ENCODE peak calls at places on chromosomes 3 and 15, in six cellular contexts. T, D, C, E, Y and J are unnamed samples.
A peak's percentile ranks its signal among the peaks of the same experiment; 100 is the strongest.

GRCh38 chr3:194322701-194323174 is 28.4 kb downstream of the CPN2 start:
- DNase-seq in T (no peak), D (peak; percentile 50), C (no peak), E (peak; percentile 22), Y (no peak), J (no peak)

GRCh38 chr3:38396861-38397260 is 50.3 kb downstream of the XYLB start:
- DNase-seq in T (no peak), D (no peak), C (no peak), E (no peak), Y (no peak), J (no peak)

GRCh38 chr3:46833346-46834300 is 29.6 kb downstream of the MYL3 start:
- DNase-seq in T (no peak), D (no peak), C (no peak), E (no peak), Y (no peak), J (no peak)

GRCh38 chr15:65339926-65340325 is 35.4 kb downstream of the RNU5B-1 start:
- DNase-seq in T (peak; percentile 43), D (no peak), C (no peak), E (no peak), Y (no peak), J (no peak)

GRCh38 chr3:124063168-124063909 is 71.4 kb upstream of the ROPN1 start:
- DNase-seq in T (no peak), D (no peak), C (no peak), E (no peak), Y (no peak), J (no peak)

GRCh38 chr15:91940466-91941381 is 87.2 kb downstream of the SLCO3A1 start:
- DNase-seq in T (no peak), D (no peak), C (no peak), E (no peak), Y (no peak), J (no peak)

GRCh38 chr3:10550705-10551104 is 45.3 kb upstream of the ATP2B2 start:
- DNase-seq in T (no peak), D (no peak), C (no peak), E (no peak), Y (peak; percentile 35), J (peak; percentile 12)

GRCh38 chr3:122008166-122008565 is 13.9 kb downstream of the ILDR1 start:
- DNase-seq in T (no peak), D (no peak), C (no peak), E (no peak), Y (no peak), J (no peak)

GRCh38 chr15:73344051-73344450 is 24.7 kb downstream of the HCN4 start:
- DNase-seq in T (no peak), D (no peak), C (no peak), E (no peak), Y (no peak), J (no peak)

GRCh38 chr3:141738636-141739363 is 702 bp downstream of the RNF7 start:
- DNase-seq in T (peak; percentile 82), D (no peak), C (no peak), E (peak; percentile 20), Y (no peak), J (no peak)

GRCh38 chr3:101159478-101159877 is 160.9 kb downstream of the IMPG2 start:
- DNase-seq in T (no peak), D (no peak), C (no peak), E (no peak), Y (no peak), J (no peak)

DNA sequence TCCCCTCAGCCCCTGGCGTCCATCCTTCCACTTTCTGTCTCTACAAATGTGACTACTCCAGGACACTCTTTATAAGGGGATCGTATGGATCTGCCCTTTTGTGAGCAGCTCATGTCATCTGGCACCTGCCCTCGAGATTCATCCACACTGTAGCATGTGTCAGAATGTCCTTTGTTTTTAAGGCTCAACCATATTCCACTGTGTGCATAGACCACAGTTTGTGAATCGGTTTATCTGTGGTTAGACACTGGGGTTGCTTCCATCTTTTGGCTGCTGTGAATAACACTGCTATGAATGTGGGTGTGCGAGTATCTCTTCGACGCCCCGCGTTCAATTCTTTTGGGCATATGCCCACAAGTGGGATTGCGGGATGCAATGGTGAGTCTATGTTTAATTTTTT is 167.9 kb downstream of the NUP210 start:
- DNase-seq in T (no peak), D (no peak), C (no peak), E (no peak), Y (no peak), J (no peak)
- TF ChIP-seq POLR2A in T (no peak), D (no peak), C (no peak), E (no peak), Y (no peak), J (no peak)

DNA sequence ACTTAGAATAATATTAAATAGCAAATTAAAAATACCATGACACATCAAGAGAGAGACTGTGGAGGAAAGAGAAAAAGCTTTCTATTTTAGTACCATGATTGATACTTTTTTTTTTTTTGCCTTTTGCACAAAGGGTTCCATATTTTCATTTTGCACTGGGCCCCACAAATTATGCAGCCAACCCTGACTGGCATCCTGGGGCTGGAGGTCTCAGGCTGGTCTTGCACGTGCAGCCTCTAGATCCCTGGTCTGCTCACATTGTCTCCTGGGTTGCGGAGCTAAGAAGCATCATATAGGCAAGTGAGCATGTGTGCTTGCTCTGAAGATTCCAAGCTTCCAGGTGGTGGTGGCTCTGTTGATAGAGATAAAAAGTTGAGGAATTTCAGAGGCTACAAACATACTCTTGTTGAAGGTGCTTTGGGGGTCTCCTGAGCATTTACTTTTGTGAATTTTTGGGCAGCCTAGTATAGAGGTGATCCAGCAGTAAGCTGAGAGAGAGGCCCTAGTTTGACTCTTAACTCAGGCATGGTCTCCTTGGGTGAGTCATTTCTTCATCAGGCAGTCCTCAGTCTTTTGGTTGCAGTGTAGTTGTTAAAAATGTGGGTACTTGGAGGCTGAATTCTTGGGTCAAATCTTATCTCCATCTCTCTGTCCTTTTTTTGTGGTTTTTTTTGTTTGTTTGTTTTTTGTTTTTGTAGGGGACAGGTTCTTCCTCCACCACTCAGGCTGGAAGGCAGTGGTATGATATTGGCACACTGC is 31.3 kb downstream of the SMAD3 start:
- DNase-seq in T (no peak), D (no peak), C (no peak), E (no peak), Y (no peak), J (no peak)
- TF ChIP-seq POLR2AphosphoS5 in T (no peak), D (no peak), C (no peak), E (no peak), Y (no peak), J (no peak)

DNA sequence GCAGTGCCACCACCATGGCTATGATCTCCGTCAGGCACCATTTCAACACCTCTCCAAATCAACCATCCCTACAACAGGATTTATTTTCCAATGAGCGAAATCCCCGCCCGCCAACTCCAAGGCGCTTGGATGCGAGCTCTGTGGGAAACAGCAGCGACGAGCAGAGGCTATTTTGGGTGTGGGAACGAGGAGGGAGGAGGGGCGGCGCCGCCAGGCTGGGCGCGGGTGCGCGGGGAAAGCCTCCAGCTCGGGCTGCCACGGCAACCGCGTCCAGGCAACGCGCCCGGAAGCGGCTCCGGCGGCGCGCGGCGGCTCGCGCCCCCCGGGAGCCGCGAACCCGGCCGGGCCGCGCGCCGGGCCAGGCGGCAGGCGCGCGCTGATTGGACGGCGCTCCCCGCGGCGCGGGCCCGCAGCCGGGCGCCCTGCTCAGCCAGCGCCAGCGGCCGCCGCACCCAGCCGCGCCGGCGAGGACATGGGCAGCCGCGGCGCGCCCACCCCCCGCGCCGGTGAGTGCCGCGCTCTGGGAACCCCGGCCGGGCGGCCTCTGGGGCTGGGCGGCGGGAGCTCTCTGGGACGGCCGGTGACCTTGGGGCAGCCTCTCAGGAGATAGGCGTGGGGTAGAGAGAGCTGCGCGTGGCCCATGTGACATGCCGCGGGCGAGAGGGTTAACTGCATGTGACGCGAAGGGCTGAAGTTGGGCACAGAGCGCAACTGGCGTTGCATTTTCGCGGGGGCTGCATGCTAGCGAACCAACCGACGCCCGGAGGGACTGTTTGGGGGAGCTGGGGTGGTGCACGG is at the start of gene FAM81A:
- DNase-seq in T (peak; percentile 80), D (no peak), C (peak; percentile 93), E (peak; percentile 49), Y (peak; percentile 94), J (peak; percentile 34)
- TF ChIP-seq POLR2A in T (no peak), D (no peak), C (no peak), E (no peak), Y (no peak), J (no peak)

GRCh38 chr3:171810278-171811058 is at the start of gene PLD1:
- DNase-seq in T (peak; percentile 89), D (peak; percentile 77), C (peak; percentile 41), E (peak; percentile 71), Y (peak; percentile 91), J (peak; percentile 71)
- TF ChIP-seq POLR2AphosphoS5 in T (peak; percentile 82), D (peak; percentile 58), C (no peak), E (no peak), Y (peak; percentile 49), J (peak; percentile 62)

DNA sequence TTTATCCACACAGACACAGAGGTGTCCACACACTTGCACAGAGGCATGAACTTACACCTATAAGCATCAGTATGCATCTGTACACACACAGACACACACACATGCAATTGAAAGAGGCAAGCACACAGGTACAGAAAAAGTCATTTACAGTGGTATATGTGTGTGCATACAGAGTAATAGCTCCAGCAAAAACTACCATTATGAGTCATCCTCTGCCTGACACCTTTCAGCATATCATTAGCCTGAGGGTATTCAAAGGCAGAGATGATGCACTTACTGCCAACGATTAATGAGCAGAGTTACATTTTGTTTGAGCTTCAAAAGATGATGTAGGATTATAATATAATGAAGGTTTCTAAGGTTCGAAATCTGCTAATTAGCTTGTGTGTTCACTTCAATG is 100.3 kb upstream of the TPRG1 start:
- DNase-seq in T (no peak), D (no peak), C (no peak), E (no peak), Y (no peak), J (no peak)
- TF ChIP-seq POLR2A in T (no peak), D (no peak), C (no peak), E (no peak), Y (no peak), J (no peak)

GRCh38 chr3:43248194-43248593 is 38.1 kb upstream of the SNRK start:
- DNase-seq in T (no peak), D (no peak), C (no peak), E (no peak), Y (no peak), J (no peak)
- TF ChIP-seq POLR2AphosphoS5 in T (no peak), D (no peak), C (no peak), E (no peak), Y (no peak), J (no peak)

GRCh38 chr3:119562307-119562961 is 3.0 kb upstream of the CD80 start:
- DNase-seq in T (no peak), D (no peak), C (no peak), E (no peak), Y (no peak), J (no peak)
- TF ChIP-seq POLR2A in T (no peak), D (no peak), C (peak; percentile 96), E (no peak), Y (no peak), J (no peak)

GRCh38 chr3:131216801-131217200 is 164.8 kb upstream of the NUDT16 start:
- DNase-seq in T (no peak), D (peak; percentile 28), C (no peak), E (peak; percentile 7), Y (no peak), J (no peak)
- TF ChIP-seq POLR2AphosphoS5 in T (no peak), D (no peak), C (no peak), E (no peak), Y (no peak), J (no peak)

DNA sequence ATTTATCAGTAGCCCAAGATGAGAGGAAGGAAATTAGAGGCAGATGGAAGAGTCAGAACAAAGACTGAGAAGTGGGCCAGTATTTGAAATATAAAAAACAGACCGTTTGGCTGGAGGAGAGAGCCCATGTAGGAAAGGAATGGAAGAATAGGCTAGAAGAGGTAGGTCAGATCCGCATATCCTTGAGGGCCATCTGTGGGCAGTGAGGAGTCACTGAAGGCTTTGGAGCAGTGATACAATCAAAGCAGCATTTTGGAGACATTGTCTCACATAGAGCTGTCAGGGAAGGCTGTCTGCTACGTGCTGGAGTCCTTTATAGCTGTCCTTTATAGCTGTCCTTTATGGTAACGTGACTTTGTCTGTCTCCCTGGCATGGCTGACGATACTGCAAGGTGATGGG is 92.0 kb upstream of the VEPH1 start:
- DNase-seq in T (no peak), D (no peak), C (no peak), E (no peak), Y (no peak), J (no peak)
- TF ChIP-seq POLR2A in T (no peak), D (no peak), C (no peak), E (no peak), Y (no peak), J (no peak)